ENCODE peak calls at places on chromosomes 3 and 15, in nine cellular contexts. N, U, P, X, I, J, Q, L and V are unnamed samples.

GRCh38 chr3:121951291-121951690 is 57.1 kb downstream of the SLC15A2 start:
- DNase-seq in N (no peak), U (no peak), P (no peak), X (no peak), I (no peak), J (no peak), Q (no peak), L (no peak), V (no peak)

GRCh38 chr3:45462522-45463262 is 74.3 kb downstream of the LARS2 start:
- DNase-seq in N (no peak), U (no peak), P (peak), X (no peak), I (no peak), J (no peak), Q (no peak), L (no peak), V (no peak)

GRCh38 chr15:101407966-101408775 is 81.3 kb downstream of the PCSK6 start:
- DNase-seq in N (no peak), U (no peak), P (no peak), X (no peak), I (no peak), J (no peak), Q (no peak), L (no peak), V (no peak)

GRCh38 chr3:52483577-52484495 is 11.3 kb upstream of the STAB1 start:
- DNase-seq in N (no peak), U (peak), P (no peak), X (peak), I (no peak), J (no peak), Q (peak), L (no peak), V (no peak)

GRCh38 chr3:74639681-74640080 is 25.2 kb upstream of the CNTN3 start:
- DNase-seq in N (no peak), U (no peak), P (no peak), X (no peak), I (no peak), J (no peak), Q (no peak), L (no peak), V (no peak)

GRCh38 chr3:63961891-63962290 is 49.7 kb upstream of the SCAANT1 start:
- DNase-seq in N (peak), U (peak), P (no peak), X (no peak), I (no peak), J (no peak), Q (no peak), L (no peak), V (peak)

GRCh38 chr15:68278345-68279217 is 1.0 kb downstream of the FEM1B start:
- DNase-seq in N (no peak), U (no peak), P (no peak), X (no peak), I (no peak), J (peak), Q (no peak), L (no peak), V (peak)

GRCh38 chr3:124467980-124468902 is 262.0 kb upstream of the UMPS start:
- DNase-seq in N (peak), U (peak), P (peak), X (no peak), I (no peak), J (peak), Q (peak), L (peak), V (peak)

GRCh38 chr15:25863067-25863967 is at the start of gene ATP10A:
- DNase-seq in N (no peak), U (no peak), P (peak), X (no peak), I (no peak), J (peak), Q (peak), L (peak), V (peak)

GRCh38 chr15:73914145-73914544 is 12.1 kb upstream of the LOXL1 start:
- DNase-seq in N (no peak), U (no peak), P (no peak), X (no peak), I (no peak), J (no peak), Q (no peak), L (no peak), V (no peak)

GRCh38 chr3:77125934-77126333 is 86.0 kb downstream of the ROBO2 start:
- DNase-seq in N (no peak), U (no peak), P (no peak), X (no peak), I (no peak), J (no peak), Q (no peak), L (no peak), V (no peak)

GRCh38 chr3:182713743-182714517 is 79.4 kb upstream of the ATP11B start:
- DNase-seq in N (peak), U (peak), P (no peak), X (peak), I (no peak), J (no peak), Q (peak), L (no peak), V (peak)

GRCh38 chr15:94236638-94237037 is 5.3 kb downstream of the MCTP2 start:
- DNase-seq in N (no peak), U (no peak), P (no peak), X (no peak), I (no peak), J (no peak), Q (no peak), L (no peak), V (no peak)

GRCh38 chr3:46049093-46049492 is 21.8 kb upstream of the XCR1 start:
- DNase-seq in N (no peak), U (no peak), P (no peak), X (no peak), I (no peak), J (no peak), Q (no peak), L (no peak), V (no peak)

GRCh38 chr3:65024148-65024547 is 336.3 kb upstream of the ADAMTS9 start:
- DNase-seq in N (no peak), U (no peak), P (no peak), X (no peak), I (no peak), J (peak), Q (no peak), L (no peak), V (no peak)

GRCh38 chr15:90818251-90819210 is 49.9 kb upstream of the FURIN start:
- DNase-seq in N (no peak), U (no peak), P (no peak), X (no peak), I (no peak), J (peak), Q (no peak), L (no peak), V (peak)

GRCh38 chr3:31880020-31880419 is 101.0 kb downstream of the OSBPL10 start:
- DNase-seq in N (no peak), U (no peak), P (no peak), X (no peak), I (no peak), J (no peak), Q (peak), L (no peak), V (peak)

GRCh38 chr15:74541494-74542191 is 623 bp downstream of the ARID3B start:
- DNase-seq in N (no peak), U (peak), P (peak), X (no peak), I (no peak), J (peak), Q (peak), L (peak), V (peak)

GRCh38 chr15:49178477-49178876 is 8.4 kb downstream of the GALK2 start:
- DNase-seq in N (no peak), U (no peak), P (no peak), X (no peak), I (no peak), J (no peak), Q (no peak), L (no peak), V (no peak)

GRCh38 chr15:50353999-50354837 is 780 bp downstream of the GABPB1 start:
- DNase-seq in N (no peak), U (peak), P (peak), X (peak), I (peak), J (peak), Q (peak), L (peak), V (peak)